ENCODE peak calls at places on chromosome 20, in four cellular contexts. One of them, this sample, is unnamed.

GRCh38 chr20:38255389-38255788 is 5.1 kb downstream of the KIAA1755 start:
- DNase-seq in HT1080: no peak
- DNase-seq in GM12878: no peak
- DNase-seq in A549: no peak
- DNase-seq in this sample: no peak

GRCh38 chr20:62018437-62019143 is 47.1 kb downstream of the TAF4 start:
- DNase-seq in HT1080: no peak
- DNase-seq in GM12878: no peak
- DNase-seq in A549: no peak
- DNase-seq in this sample: no peak

GRCh38 chr20:57594092-57594911 is 25.9 kb downstream of the ZBP1 start:
- DNase-seq in HT1080: peak
- DNase-seq in GM12878: no peak
- DNase-seq in A549: peak
- DNase-seq in this sample: peak

GRCh38 chr20:55415567-55416142 is 589.7 kb downstream of the CBLN4 start:
- DNase-seq in HT1080: peak
- DNase-seq in GM12878: no peak
- DNase-seq in A549: no peak
- DNase-seq in this sample: no peak

GRCh38 chr20:10359621-10360040 is 74.4 kb downstream of the MKKS start:
- DNase-seq in HT1080: peak
- DNase-seq in GM12878: peak
- DNase-seq in A549: no peak
- DNase-seq in this sample: peak

GRCh38 chr20:50901301-50901700 is 29.9 kb downstream of the ADNP start:
- DNase-seq in HT1080: no peak
- DNase-seq in GM12878: no peak
- DNase-seq in A549: no peak
- DNase-seq in this sample: no peak

GRCh38 chr20:7637184-7637583 is 303.1 kb downstream of the HAO1 start:
- DNase-seq in HT1080: peak
- DNase-seq in GM12878: no peak
- DNase-seq in A549: no peak
- DNase-seq in this sample: no peak

GRCh38 chr20:52683761-52684160 is 288.4 kb upstream of the TSHZ2 start:
- DNase-seq in HT1080: no peak
- DNase-seq in GM12878: no peak
- DNase-seq in A549: no peak
- DNase-seq in this sample: no peak

GRCh38 chr20:31719644-31720485 is 2.8 kb downstream of the BCL2L1 start:
- DNase-seq in HT1080: peak
- DNase-seq in GM12878: no peak
- DNase-seq in A549: peak
- DNase-seq in this sample: no peak

GRCh38 chr20:25360631-25361286 is 29.9 kb downstream of the ABHD12 start:
- DNase-seq in HT1080: peak
- DNase-seq in GM12878: no peak
- DNase-seq in A549: no peak
- DNase-seq in this sample: no peak

GRCh38 chr20:9989066-9989724 is 45.6 kb upstream of the ANKEF1 start:
- DNase-seq in HT1080: peak
- DNase-seq in GM12878: no peak
- DNase-seq in A549: no peak
- DNase-seq in this sample: no peak

GRCh38 chr20:48039514-48039913 is 254.2 kb upstream of the SULF2 start:
- DNase-seq in HT1080: no peak
- DNase-seq in GM12878: no peak
- DNase-seq in A549: no peak
- DNase-seq in this sample: no peak

GRCh38 chr20:34604980-34605788 is 46.7 kb downstream of the MAP1LC3A start:
- DNase-seq in HT1080: peak
- DNase-seq in GM12878: no peak
- DNase-seq in A549: no peak
- DNase-seq in this sample: no peak

GRCh38 chr20:43988867-43989266 is 74.2 kb downstream of the TOX2 start:
- DNase-seq in HT1080: peak
- DNase-seq in GM12878: no peak
- DNase-seq in A549: no peak
- DNase-seq in this sample: no peak

GRCh38 chr20:19995220-19995863 is 21.8 kb upstream of the NAA20 start:
- DNase-seq in HT1080: peak
- DNase-seq in GM12878: no peak
- DNase-seq in A549: peak
- DNase-seq in this sample: no peak

GRCh38 chr20:57395111-57395959 is 4.1 kb downstream of the RBM38 start:
- DNase-seq in HT1080: no peak
- DNase-seq in GM12878: no peak
- DNase-seq in A549: no peak
- DNase-seq in this sample: no peak

GRCh38 chr20:57210911-57211280 is 55.5 kb downstream of the BMP7 start:
- DNase-seq in HT1080: no peak
- DNase-seq in GM12878: no peak
- DNase-seq in A549: no peak
- DNase-seq in this sample: no peak

This sample was measured in GM06990.